ENCODE peak calls at places on chromosome 16, in eight cellular contexts. One of them, this sample, is unnamed.

GRCh38 chr16:8751481-8752311 is 45.7 kb downstream of the TMEM186 start:
- DNase-seq in T47D: no peak
- DNase-seq in MCF 10A: peak
- DNase-seq in HTR-8/SVneo: peak
- DNase-seq in naive thymus-derived CD8-positive, alpha-beta T cell: no peak
- DNase-seq in caudate nucleus: no peak
- DNase-seq in activated CD4-positive, alpha-beta T cell treated with anti-CD3 and anti-CD28 coated beads for 36 hours: no peak
- DNase-seq in left cardiac atrium: no peak
- DNase-seq in this sample: peak

GRCh38 chr16:84209989-84210388 is 19.0 kb downstream of the ADAD2 start:
- DNase-seq in activated CD4-positive, alpha-beta T cell treated with anti-CD3 and anti-CD28 coated beads for 36 hours: peak
- DNase-seq in T47D: no peak
- DNase-seq in naive thymus-derived CD8-positive, alpha-beta T cell: no peak
- DNase-seq in MCF 10A: no peak
- DNase-seq in left cardiac atrium: no peak
- DNase-seq in HTR-8/SVneo: no peak
- DNase-seq in caudate nucleus: no peak
- DNase-seq in this sample: no peak

GRCh38 chr16:89193021-89193575 is 7.2 kb downstream of the SLC22A31 start:
- DNase-seq in naive thymus-derived CD8-positive, alpha-beta T cell: peak
- DNase-seq in left cardiac atrium: peak
- DNase-seq in HTR-8/SVneo: no peak
- DNase-seq in T47D: peak
- DNase-seq in caudate nucleus: no peak
- DNase-seq in MCF 10A: no peak
- DNase-seq in activated CD4-positive, alpha-beta T cell treated with anti-CD3 and anti-CD28 coated beads for 36 hours: no peak
- DNase-seq in this sample: no peak

GRCh38 chr16:84650062-84650991 is 2.0 kb downstream of the KLHL36 start:
- DNase-seq in HTR-8/SVneo: no peak
- DNase-seq in T47D: no peak
- DNase-seq in activated CD4-positive, alpha-beta T cell treated with anti-CD3 and anti-CD28 coated beads for 36 hours: no peak
- DNase-seq in left cardiac atrium: no peak
- DNase-seq in naive thymus-derived CD8-positive, alpha-beta T cell: no peak
- DNase-seq in MCF 10A: no peak
- DNase-seq in caudate nucleus: no peak
- DNase-seq in this sample: no peak

GRCh38 chr16:46884513-46885293 is 541 bp downstream of the GPT2 start:
- DNase-seq in HTR-8/SVneo: no peak
- DNase-seq in left cardiac atrium: no peak
- DNase-seq in T47D: no peak
- DNase-seq in activated CD4-positive, alpha-beta T cell treated with anti-CD3 and anti-CD28 coated beads for 36 hours: peak
- DNase-seq in MCF 10A: no peak
- DNase-seq in caudate nucleus: peak
- DNase-seq in naive thymus-derived CD8-positive, alpha-beta T cell: peak
- DNase-seq in this sample: no peak

GRCh38 chr16:49441366-49441780 is 67.8 kb downstream of the C16orf78 start:
- DNase-seq in left cardiac atrium: peak
- DNase-seq in caudate nucleus: no peak
- DNase-seq in MCF 10A: no peak
- DNase-seq in activated CD4-positive, alpha-beta T cell treated with anti-CD3 and anti-CD28 coated beads for 36 hours: peak
- DNase-seq in naive thymus-derived CD8-positive, alpha-beta T cell: peak
- DNase-seq in HTR-8/SVneo: no peak
- DNase-seq in T47D: no peak
- DNase-seq in this sample: no peak

GRCh38 chr16:1331712-1332617 is 1.5 kb upstream of the BAIAP3 start:
- DNase-seq in activated CD4-positive, alpha-beta T cell treated with anti-CD3 and anti-CD28 coated beads for 36 hours: peak
- DNase-seq in left cardiac atrium: peak
- DNase-seq in T47D: peak
- DNase-seq in naive thymus-derived CD8-positive, alpha-beta T cell: no peak
- DNase-seq in HTR-8/SVneo: peak
- DNase-seq in MCF 10A: no peak
- DNase-seq in caudate nucleus: no peak
- DNase-seq in this sample: no peak

GRCh38 chr16:21685034-21685455 is 21.3 kb downstream of the OTOA start:
- DNase-seq in HTR-8/SVneo: peak
- DNase-seq in left cardiac atrium: no peak
- DNase-seq in MCF 10A: no peak
- DNase-seq in activated CD4-positive, alpha-beta T cell treated with anti-CD3 and anti-CD28 coated beads for 36 hours: no peak
- DNase-seq in caudate nucleus: no peak
- DNase-seq in T47D: no peak
- DNase-seq in naive thymus-derived CD8-positive, alpha-beta T cell: no peak
- DNase-seq in this sample: no peak

GRCh38 chr16:56600398-56600999 is 7.9 kb upstream of the MT2A start:
- DNase-seq in T47D: peak
- DNase-seq in naive thymus-derived CD8-positive, alpha-beta T cell: peak
- DNase-seq in left cardiac atrium: no peak
- DNase-seq in HTR-8/SVneo: peak
- DNase-seq in caudate nucleus: peak
- DNase-seq in activated CD4-positive, alpha-beta T cell treated with anti-CD3 and anti-CD28 coated beads for 36 hours: peak
- DNase-seq in MCF 10A: peak
- DNase-seq in this sample: peak

GRCh38 chr16:53207810-53208752 is 153.3 kb downstream of the CHD9 start:
- DNase-seq in naive thymus-derived CD8-positive, alpha-beta T cell: peak
- DNase-seq in left cardiac atrium: peak
- DNase-seq in caudate nucleus: peak
- DNase-seq in T47D: peak
- DNase-seq in HTR-8/SVneo: peak
- DNase-seq in MCF 10A: peak
- DNase-seq in activated CD4-positive, alpha-beta T cell treated with anti-CD3 and anti-CD28 coated beads for 36 hours: peak
- DNase-seq in this sample: peak

GRCh38 chr16:54282202-54282922 is 4.2 kb downstream of the IRX3 start:
- DNase-seq in HTR-8/SVneo: peak
- DNase-seq in caudate nucleus: no peak
- DNase-seq in activated CD4-positive, alpha-beta T cell treated with anti-CD3 and anti-CD28 coated beads for 36 hours: peak
- DNase-seq in left cardiac atrium: peak
- DNase-seq in naive thymus-derived CD8-positive, alpha-beta T cell: no peak
- DNase-seq in MCF 10A: peak
- DNase-seq in T47D: peak
- DNase-seq in this sample: no peak

GRCh38 chr16:64459821-64460220 is 662.0 kb downstream of the CDH11 start:
- DNase-seq in naive thymus-derived CD8-positive, alpha-beta T cell: no peak
- DNase-seq in MCF 10A: peak
- DNase-seq in caudate nucleus: no peak
- DNase-seq in T47D: no peak
- DNase-seq in HTR-8/SVneo: no peak
- DNase-seq in left cardiac atrium: peak
- DNase-seq in activated CD4-positive, alpha-beta T cell treated with anti-CD3 and anti-CD28 coated beads for 36 hours: no peak
- DNase-seq in this sample: no peak

GRCh38 chr16:56382901-56383355 is 42.4 kb downstream of the AMFR start:
- DNase-seq in naive thymus-derived CD8-positive, alpha-beta T cell: no peak
- DNase-seq in caudate nucleus: no peak
- DNase-seq in left cardiac atrium: no peak
- DNase-seq in HTR-8/SVneo: peak
- DNase-seq in MCF 10A: peak
- DNase-seq in activated CD4-positive, alpha-beta T cell treated with anti-CD3 and anti-CD28 coated beads for 36 hours: no peak
- DNase-seq in T47D: peak
- DNase-seq in this sample: no peak

GRCh38 chr16:12435730-12436129 is 368.0 kb downstream of the CPPED1 start:
- DNase-seq in T47D: no peak
- DNase-seq in caudate nucleus: no peak
- DNase-seq in MCF 10A: no peak
- DNase-seq in activated CD4-positive, alpha-beta T cell treated with anti-CD3 and anti-CD28 coated beads for 36 hours: no peak
- DNase-seq in naive thymus-derived CD8-positive, alpha-beta T cell: no peak
- DNase-seq in left cardiac atrium: no peak
- DNase-seq in HTR-8/SVneo: no peak
- DNase-seq in this sample: no peak

GRCh38 chr16:64184156-64184555 is 937.7 kb downstream of the CDH11 start:
- DNase-seq in left cardiac atrium: no peak
- DNase-seq in T47D: no peak
- DNase-seq in naive thymus-derived CD8-positive, alpha-beta T cell: no peak
- DNase-seq in HTR-8/SVneo: no peak
- DNase-seq in activated CD4-positive, alpha-beta T cell treated with anti-CD3 and anti-CD28 coated beads for 36 hours: no peak
- DNase-seq in MCF 10A: no peak
- DNase-seq in caudate nucleus: no peak
- DNase-seq in this sample: no peak

GRCh38 chr16:67395458-67396158 is 2.3 kb upstream of the TPPP3 start:
- DNase-seq in naive thymus-derived CD8-positive, alpha-beta T cell: no peak
- DNase-seq in left cardiac atrium: no peak
- DNase-seq in HTR-8/SVneo: no peak
- DNase-seq in MCF 10A: peak
- DNase-seq in caudate nucleus: no peak
- DNase-seq in activated CD4-positive, alpha-beta T cell treated with anti-CD3 and anti-CD28 coated beads for 36 hours: no peak
- DNase-seq in T47D: no peak
- DNase-seq in this sample: no peak

GRCh38 chr16:88694221-88695087 is 8.1 kb upstream of the SNAI3 start:
- DNase-seq in T47D: no peak
- DNase-seq in HTR-8/SVneo: no peak
- DNase-seq in naive thymus-derived CD8-positive, alpha-beta T cell: no peak
- DNase-seq in MCF 10A: no peak
- DNase-seq in caudate nucleus: no peak
- DNase-seq in left cardiac atrium: no peak
- DNase-seq in activated CD4-positive, alpha-beta T cell treated with anti-CD3 and anti-CD28 coated beads for 36 hours: no peak
- DNase-seq in this sample: no peak

GRCh38 chr16:23729503-23730424 is 16.7 kb upstream of the ERN2 start:
- DNase-seq in naive thymus-derived CD8-positive, alpha-beta T cell: no peak
- DNase-seq in T47D: no peak
- DNase-seq in caudate nucleus: no peak
- DNase-seq in activated CD4-positive, alpha-beta T cell treated with anti-CD3 and anti-CD28 coated beads for 36 hours: no peak
- DNase-seq in left cardiac atrium: no peak
- DNase-seq in MCF 10A: peak
- DNase-seq in HTR-8/SVneo: no peak
- DNase-seq in this sample: peak

GRCh38 chr16:71357681-71358080 is 842 bp upstream of the CALB2 start:
- DNase-seq in MCF 10A: no peak
- DNase-seq in caudate nucleus: no peak
- DNase-seq in left cardiac atrium: no peak
- DNase-seq in T47D: peak
- DNase-seq in naive thymus-derived CD8-positive, alpha-beta T cell: no peak
- DNase-seq in activated CD4-positive, alpha-beta T cell treated with anti-CD3 and anti-CD28 coated beads for 36 hours: no peak
- DNase-seq in HTR-8/SVneo: peak
- DNase-seq in this sample: no peak

GRCh38 chr16:71311553-71312158 is 22.5 kb upstream of the CMTR2 start:
- DNase-seq in T47D: no peak
- DNase-seq in caudate nucleus: no peak
- DNase-seq in activated CD4-positive, alpha-beta T cell treated with anti-CD3 and anti-CD28 coated beads for 36 hours: peak
- DNase-seq in left cardiac atrium: no peak
- DNase-seq in naive thymus-derived CD8-positive, alpha-beta T cell: peak
- DNase-seq in MCF 10A: peak
- DNase-seq in HTR-8/SVneo: peak
- DNase-seq in this sample: peak

GRCh38 chr16:13378151-13378550 is 476.8 kb downstream of the SHISA9 start:
- DNase-seq in T47D: no peak
- DNase-seq in MCF 10A: peak
- DNase-seq in left cardiac atrium: no peak
- DNase-seq in HTR-8/SVneo: no peak
- DNase-seq in caudate nucleus: no peak
- DNase-seq in activated CD4-positive, alpha-beta T cell treated with anti-CD3 and anti-CD28 coated beads for 36 hours: peak
- DNase-seq in naive thymus-derived CD8-positive, alpha-beta T cell: no peak
- DNase-seq in this sample: no peak

GRCh38 chr16:50284131-50284911 is 18.0 kb downstream of the ADCY7 start:
- DNase-seq in T47D: no peak
- DNase-seq in activated CD4-positive, alpha-beta T cell treated with anti-CD3 and anti-CD28 coated beads for 36 hours: peak
- DNase-seq in naive thymus-derived CD8-positive, alpha-beta T cell: peak
- DNase-seq in left cardiac atrium: peak
- DNase-seq in caudate nucleus: no peak
- DNase-seq in MCF 10A: no peak
- DNase-seq in HTR-8/SVneo: no peak
- DNase-seq in this sample: no peak

GRCh38 chr16:25089346-25089745 is 22.2 kb upstream of the LCMT1 start:
- DNase-seq in T47D: no peak
- DNase-seq in MCF 10A: no peak
- DNase-seq in naive thymus-derived CD8-positive, alpha-beta T cell: no peak
- DNase-seq in caudate nucleus: no peak
- DNase-seq in left cardiac atrium: no peak
- DNase-seq in HTR-8/SVneo: no peak
- DNase-seq in activated CD4-positive, alpha-beta T cell treated with anti-CD3 and anti-CD28 coated beads for 36 hours: no peak
- DNase-seq in this sample: no peak

GRCh38 chr16:23941025-23941424 is 105.2 kb downstream of the PRKCB start:
- DNase-seq in activated CD4-positive, alpha-beta T cell treated with anti-CD3 and anti-CD28 coated beads for 36 hours: no peak
- DNase-seq in MCF 10A: no peak
- DNase-seq in T47D: no peak
- DNase-seq in left cardiac atrium: no peak
- DNase-seq in caudate nucleus: no peak
- DNase-seq in HTR-8/SVneo: no peak
- DNase-seq in naive thymus-derived CD8-positive, alpha-beta T cell: no peak
- DNase-seq in this sample: no peak

GRCh38 chr16:11964761-11965539 is at the start of gene TNFRSF17:
- DNase-seq in naive thymus-derived CD8-positive, alpha-beta T cell: no peak
- DNase-seq in T47D: no peak
- DNase-seq in activated CD4-positive, alpha-beta T cell treated with anti-CD3 and anti-CD28 coated beads for 36 hours: no peak
- DNase-seq in MCF 10A: no peak
- DNase-seq in left cardiac atrium: no peak
- DNase-seq in caudate nucleus: no peak
- DNase-seq in HTR-8/SVneo: no peak
- DNase-seq in this sample: no peak

GRCh38 chr16:1534021-1535020 is 855 bp downstream of the TMEM204 start:
- DNase-seq in T47D: no peak
- DNase-seq in HTR-8/SVneo: no peak
- DNase-seq in left cardiac atrium: peak
- DNase-seq in naive thymus-derived CD8-positive, alpha-beta T cell: no peak
- DNase-seq in caudate nucleus: no peak
- DNase-seq in activated CD4-positive, alpha-beta T cell treated with anti-CD3 and anti-CD28 coated beads for 36 hours: peak
- DNase-seq in MCF 10A: no peak
- DNase-seq in this sample: no peak

This sample was measured in NCI-H460.